ENCODE peak calls at places on chromosomes 7 and 10, in four cellular contexts. One of them, this sample, is unnamed.

GRCh38 chr10:15427836-15428414 is 56.8 kb upstream of the FAM171A1 start:
- DNase-seq in lower lobe of right lung: no peak
- DNase-seq in cardiac muscle cell: peak; percentile 78
- DNase-seq in heart left ventricle: no peak
- DNase-seq in this sample: peak; percentile 27

GRCh38 chr10:102413053-102413705 is 5.4 kb downstream of the PSD start:
- DNase-seq in lower lobe of right lung: no peak
- DNase-seq in cardiac muscle cell: peak; percentile 43
- DNase-seq in heart left ventricle: no peak
- DNase-seq in this sample: no peak

GRCh38 chr7:24660541-24660940 is 87.3 kb downstream of the PALS2 start:
- DNase-seq in lower lobe of right lung: no peak
- DNase-seq in cardiac muscle cell: peak; percentile 88
- DNase-seq in heart left ventricle: no peak
- DNase-seq in this sample: no peak

GRCh38 chr10:33377658-33378025 is 43.2 kb upstream of the NRP1 start:
- DNase-seq in lower lobe of right lung: no peak
- DNase-seq in cardiac muscle cell: peak; percentile 42
- DNase-seq in heart left ventricle: no peak
- DNase-seq in this sample: no peak

GRCh38 chr10:69360485-69361302 is 56.0 kb downstream of the TACR2 start:
- DNase-seq in lower lobe of right lung: peak; percentile 85
- DNase-seq in cardiac muscle cell: peak; percentile 92
- DNase-seq in heart left ventricle: peak; percentile 68
- DNase-seq in this sample: peak; percentile 92

GRCh38 chr7:121797283-121798037 is 75.5 kb upstream of the PTPRZ1 start:
- DNase-seq in lower lobe of right lung: no peak
- DNase-seq in cardiac muscle cell: peak; percentile 1
- DNase-seq in heart left ventricle: no peak
- DNase-seq in this sample: no peak

GRCh38 chr10:97195654-97196212 is 10.0 kb upstream of the SLIT1 start:
- DNase-seq in lower lobe of right lung: no peak
- DNase-seq in cardiac muscle cell: no peak
- DNase-seq in heart left ventricle: no peak
- DNase-seq in this sample: no peak

GRCh38 chr10:60718891-60719290 is 59.4 kb upstream of the CDK1 start:
- DNase-seq in lower lobe of right lung: no peak
- DNase-seq in cardiac muscle cell: no peak
- DNase-seq in heart left ventricle: no peak
- DNase-seq in this sample: no peak

GRCh38 chr7:50633414-50633710 is 68.2 kb upstream of the DDC start:
- DNase-seq in lower lobe of right lung: no peak
- DNase-seq in cardiac muscle cell: peak; percentile 52
- DNase-seq in heart left ventricle: no peak
- DNase-seq in this sample: no peak

GRCh38 chr7:5700391-5700985 is 81.0 kb downstream of the RNF216 start:
- DNase-seq in lower lobe of right lung: no peak
- DNase-seq in cardiac muscle cell: no peak
- DNase-seq in heart left ventricle: no peak
- DNase-seq in this sample: no peak

GRCh38 chr7:127682140-127682539 is 30.1 kb downstream of the SND1 start:
- DNase-seq in lower lobe of right lung: no peak
- DNase-seq in cardiac muscle cell: no peak
- DNase-seq in heart left ventricle: no peak
- DNase-seq in this sample: no peak

GRCh38 chr10:33706746-33707145 is 372.3 kb upstream of the NRP1 start:
- DNase-seq in lower lobe of right lung: no peak
- DNase-seq in cardiac muscle cell: peak; percentile 50
- DNase-seq in heart left ventricle: no peak
- DNase-seq in this sample: no peak

GRCh38 chr7:80614911-80615310 is 23.5 kb upstream of the CD36 start:
- DNase-seq in lower lobe of right lung: no peak
- DNase-seq in cardiac muscle cell: peak; percentile 52
- DNase-seq in heart left ventricle: no peak
- DNase-seq in this sample: no peak

GRCh38 chr7:26100940-26101339 is 51.1 kb upstream of the NFE2L3 start:
- DNase-seq in lower lobe of right lung: no peak
- DNase-seq in cardiac muscle cell: no peak
- DNase-seq in heart left ventricle: no peak
- DNase-seq in this sample: no peak

GRCh38 chr10:118495499-118495898 is 99.9 kb downstream of the PRLHR start:
- DNase-seq in lower lobe of right lung: no peak
- DNase-seq in cardiac muscle cell: no peak
- DNase-seq in heart left ventricle: no peak
- DNase-seq in this sample: no peak

GRCh38 chr7:128361463-128362441 is at the start of gene PRRT4:
- DNase-seq in lower lobe of right lung: peak; percentile 62
- DNase-seq in cardiac muscle cell: peak; percentile 38
- DNase-seq in heart left ventricle: no peak
- DNase-seq in this sample: no peak

GRCh38 chr7:156969972-156970420 is 20.5 kb downstream of the NOM1 start:
- DNase-seq in lower lobe of right lung: no peak
- DNase-seq in cardiac muscle cell: peak; percentile 24
- DNase-seq in heart left ventricle: no peak
- DNase-seq in this sample: no peak

GRCh38 chr7:143002856-143003255 is 24.1 kb downstream of the OR9A2 start:
- DNase-seq in lower lobe of right lung: peak; percentile 47
- DNase-seq in cardiac muscle cell: no peak
- DNase-seq in heart left ventricle: no peak
- DNase-seq in this sample: peak; percentile 92

GRCh38 chr7:143008007-143008901 is 18.7 kb downstream of the OR9A2 start:
- DNase-seq in lower lobe of right lung: peak; percentile 85
- DNase-seq in cardiac muscle cell: peak; percentile 79
- DNase-seq in heart left ventricle: peak; percentile 62
- DNase-seq in this sample: peak; percentile 19

GRCh38 chr7:143003393-143004051 is 23.4 kb downstream of the OR9A2 start:
- DNase-seq in lower lobe of right lung: no peak
- DNase-seq in cardiac muscle cell: peak; percentile 68
- DNase-seq in heart left ventricle: no peak
- DNase-seq in this sample: peak; percentile 22

GRCh38 chr7:143002106-143002505 is 24.8 kb downstream of the OR9A2 start:
- DNase-seq in lower lobe of right lung: no peak
- DNase-seq in cardiac muscle cell: peak; percentile 55
- DNase-seq in heart left ventricle: no peak
- DNase-seq in this sample: no peak

DNA sequence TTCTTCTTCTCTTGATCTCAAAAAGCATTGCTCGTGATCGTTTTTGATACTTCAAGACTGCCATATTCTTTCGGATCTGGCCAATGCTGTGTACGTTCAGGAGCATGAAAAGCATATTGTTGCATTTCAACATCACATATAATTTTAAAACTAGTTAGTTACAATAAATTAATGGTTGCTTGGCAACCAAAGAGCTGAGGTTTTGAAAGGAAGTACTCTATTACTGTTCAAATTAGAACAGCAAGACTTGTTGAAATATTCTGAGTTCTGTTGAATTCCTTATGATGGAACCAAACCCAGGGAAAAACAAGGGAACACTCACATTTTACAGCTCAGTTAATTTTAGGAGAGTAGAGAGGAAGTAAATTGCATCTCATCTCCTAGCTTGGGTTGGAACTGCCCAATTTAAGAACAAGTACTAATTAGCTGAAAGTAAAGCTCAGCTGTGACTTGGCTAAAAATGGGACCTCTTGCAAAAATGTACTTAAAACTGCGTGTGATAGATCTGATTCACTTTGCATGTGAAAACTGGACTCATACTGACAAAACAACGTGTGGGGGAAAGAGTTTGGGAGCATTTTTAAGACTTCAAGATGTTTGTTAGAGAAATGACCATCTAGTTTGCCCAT is 21.2 kb downstream of the OR9A2 start:
- DNase-seq in lower lobe of right lung: no peak
- DNase-seq in cardiac muscle cell: no peak
- DNase-seq in heart left ventricle: no peak
- DNase-seq in this sample: no peak
- H3K4me3 ChIP-seq in lower lobe of right lung: no peak overlapping the region
- H3K4me3 ChIP-seq in cardiac muscle cell: no peak overlapping the region
- H3K4me3 ChIP-seq in heart left ventricle: no peak overlapping the region
- H3K4me3 ChIP-seq in this sample: no peak overlapping the region

DNA sequence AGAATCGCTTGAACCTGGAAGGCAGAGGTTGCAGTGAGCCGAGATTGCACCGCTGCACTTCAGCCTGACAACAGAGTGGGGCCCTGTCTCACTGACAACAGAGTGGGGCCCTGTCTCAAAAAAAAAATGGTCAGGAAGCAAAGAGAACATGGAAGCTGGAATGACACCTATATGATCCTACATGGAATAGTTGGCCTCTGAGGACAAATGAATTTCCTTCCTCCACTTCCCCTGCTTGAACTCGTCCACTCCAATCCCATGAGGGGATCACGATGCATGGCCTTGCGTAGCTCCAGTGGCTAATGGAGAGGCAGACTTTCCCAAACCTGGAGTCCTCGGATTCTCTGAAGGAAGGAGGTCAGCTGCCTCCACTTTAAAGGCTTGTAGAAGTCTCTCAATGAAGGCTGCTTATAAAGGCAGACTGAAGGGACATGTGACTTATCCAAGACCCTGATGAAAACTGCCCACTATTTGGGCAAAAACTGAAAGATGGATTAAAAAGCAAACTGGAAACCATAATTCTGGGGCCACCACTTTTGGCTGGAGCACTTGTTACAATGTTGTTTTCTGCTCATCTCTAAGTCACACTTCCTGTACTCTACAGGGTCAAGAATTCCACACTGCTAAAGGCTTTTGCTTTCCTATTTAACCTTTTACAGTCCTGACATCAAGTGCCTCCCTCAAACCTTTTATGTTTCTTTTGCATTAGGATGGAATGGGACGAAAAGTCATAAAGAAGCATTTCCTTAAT is 214.6 kb downstream of the PRPF18 start:
- DNase-seq in lower lobe of right lung: no peak
- DNase-seq in cardiac muscle cell: no peak
- DNase-seq in heart left ventricle: no peak
- DNase-seq in this sample: no peak
- TF ChIP-seq CTCF in lower lobe of right lung: no peak
- TF ChIP-seq CTCF in cardiac muscle cell: no peak
- TF ChIP-seq CTCF in heart left ventricle: no peak
- TF ChIP-seq CTCF in this sample: no peak

DNA sequence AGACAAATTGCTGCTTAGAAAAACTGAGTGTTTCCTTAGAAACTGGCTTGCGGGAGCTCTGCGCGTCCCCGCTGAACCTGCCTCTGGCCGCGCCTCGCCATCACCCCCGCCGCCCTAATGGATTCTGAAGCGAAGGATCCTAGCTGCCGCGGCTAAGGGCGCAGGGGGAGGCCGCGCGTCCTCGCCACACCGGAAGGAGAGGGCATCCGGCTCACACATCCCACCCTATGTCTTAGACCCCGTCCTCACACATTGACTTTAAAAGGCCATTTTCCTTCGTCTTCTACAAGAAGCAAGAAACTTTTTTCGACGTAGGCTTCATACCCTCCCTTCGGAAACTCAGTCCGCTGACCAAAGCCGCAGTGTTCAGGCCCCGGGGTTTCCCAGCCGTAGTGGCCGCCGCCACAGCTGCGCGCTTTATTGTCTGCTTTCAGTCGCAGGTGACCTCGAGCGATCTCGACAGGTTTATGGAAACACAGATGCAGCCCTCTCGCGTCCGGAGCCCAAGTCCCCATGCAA is 8.9 kb downstream of the NXPH1 start:
- DNase-seq in lower lobe of right lung: no peak
- DNase-seq in cardiac muscle cell: no peak
- DNase-seq in heart left ventricle: no peak
- DNase-seq in this sample: no peak
- H3K4me3 ChIP-seq in lower lobe of right lung: no peak overlapping the region
- H3K4me3 ChIP-seq in cardiac muscle cell: peak overlapping the region; percentile 19
- H3K4me3 ChIP-seq in heart left ventricle: no peak overlapping the region
- H3K4me3 ChIP-seq in this sample: no peak overlapping the region

DNA sequence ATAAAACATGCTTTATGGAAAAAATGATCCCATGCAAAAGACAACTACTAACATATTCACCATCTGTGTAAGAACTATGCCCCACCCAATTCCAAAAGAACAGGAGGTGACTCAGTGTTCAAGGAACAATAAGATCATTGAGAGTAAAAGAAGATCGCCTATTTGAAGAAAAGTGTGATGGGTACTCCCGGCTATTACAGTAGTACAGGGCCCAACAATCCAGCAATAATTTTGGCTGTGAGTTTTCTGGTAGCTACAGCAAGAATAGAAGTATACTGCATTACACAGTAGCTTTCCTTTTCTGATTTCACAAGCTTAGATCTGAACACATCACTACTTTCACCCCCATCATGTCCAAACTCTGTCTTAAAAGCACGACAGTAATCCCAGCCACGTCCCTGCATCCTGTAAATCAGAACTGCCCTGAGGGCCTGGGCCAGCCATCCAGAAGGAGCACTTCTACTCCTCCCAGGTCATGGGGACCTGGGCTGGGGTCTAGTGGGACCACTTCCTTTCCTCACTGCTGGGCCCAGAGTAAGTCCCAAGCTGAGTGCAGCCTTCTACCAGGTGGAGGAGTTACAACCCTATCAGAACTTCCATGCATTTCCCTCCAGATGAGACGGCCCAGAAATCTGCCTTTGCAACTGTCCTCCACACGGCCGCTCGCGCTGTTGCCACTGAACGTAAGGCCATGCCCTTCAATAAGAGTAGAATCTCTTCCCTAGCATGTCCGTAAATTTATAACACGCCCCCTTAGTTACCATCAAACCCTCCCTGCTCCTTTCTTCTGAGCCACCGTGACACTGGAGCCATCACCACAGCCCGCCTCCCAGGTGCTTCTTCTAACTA is 7.9 kb downstream of the ESYT2 start:
- DNase-seq in lower lobe of right lung: no peak
- DNase-seq in cardiac muscle cell: peak; percentile 75
- DNase-seq in heart left ventricle: no peak
- DNase-seq in this sample: no peak
- TF ChIP-seq CTCF in lower lobe of right lung: no peak
- TF ChIP-seq CTCF in cardiac muscle cell: no peak
- TF ChIP-seq CTCF in heart left ventricle: no peak
- TF ChIP-seq CTCF in this sample: no peak

This sample was measured in LNCaP clone FGC.